ENCODE peak calls at places on chromosomes 4 and X, in four cellular contexts. H is BE2C, O is tibial artery, D is Panc1. Z is an unnamed sample.
A peak's percentile ranks its signal among the peaks of the same experiment; 100 is the strongest.

GRCh38 chrX:45447995-45448394 is 247.3 kb upstream of the DIPK2B start:
- DNase-seq in H (no peak), D (no peak), O (no peak), Z (no peak)

GRCh38 chrX:39149761-39150160 is 348.5 kb downstream of the MID1IP1 start:
- DNase-seq in O (peak; percentile 78), D (peak; percentile 12), H (peak; percentile 68), Z (peak; percentile 87)

GRCh38 chr4:142913461-142914030 is 67.4 kb upstream of the INPP4B start:
- DNase-seq in O (no peak), D (no peak), H (no peak), Z (no peak)

GRCh38 chr4:180766903-180767302 is 1476.3 kb upstream of the TENM3 start:
- DNase-seq in O (no peak), D (no peak), H (no peak), Z (no peak)

GRCh38 chr4:15526924-15527592 is 57.4 kb downstream of the CC2D2A start:
- DNase-seq in H (no peak), O (no peak), D (no peak), Z (no peak)

GRCh38 chr4:180951312-180951711 is 1291.9 kb upstream of the TENM3 start:
- DNase-seq in O (no peak), H (no peak), D (no peak), Z (no peak)

GRCh38 chrX:23312136-23312535 is 22.5 kb upstream of the PTCHD1 start:
- DNase-seq in D (no peak), H (no peak), O (no peak), Z (no peak)

GRCh38 chrX:46573896-46574336 is 351 bp downstream of the CHST7 start:
- DNase-seq in D (no peak), H (peak; percentile 47), O (peak; percentile 31), Z (peak; percentile 80)

GRCh38 chr4:186829740-186830449 is 106.2 kb upstream of the FAT1 start:
- DNase-seq in O (no peak), H (no peak), D (no peak), Z (no peak)

GRCh38 chr4:54229631-54230478 is 762 bp downstream of the PDGFRA start:
- DNase-seq in O (no peak), H (no peak), D (no peak), Z (no peak)

GRCh38 chr4:168777277-168777965 is 232.6 kb downstream of the CBR4 start:
- DNase-seq in H (no peak), D (no peak), O (no peak), Z (no peak)

GRCh38 chrX:153999359-154000037 is 20.2 kb downstream of the IRAK1 start:
- DNase-seq in D (no peak), H (no peak), O (no peak), Z (no peak)

GRCh38 chr4:6112606-6113290 is 87.6 kb downstream of the JAKMIP1 start:
- DNase-seq in O (no peak), D (no peak), H (no peak), Z (no peak)

GRCh38 chrX:56728321-56728720 is 722 bp upstream of the NBDY start:
- DNase-seq in O (no peak), D (no peak), H (no peak), Z (no peak)

GRCh38 chr4:87002682-87003043 is 67.9 kb downstream of the AFF1 start:
- DNase-seq in D (no peak), O (no peak), H (no peak), Z (no peak)
- H3K4me1 ChIP-seq in D (no peaks in the 10 kb centered on the region), O (peaks cover 18% of the 10 kb centered on the region), H (peaks cover 8% of the 10 kb centered on the region), Z (peaks cover 26% of the 10 kb centered on the region)

DNA sequence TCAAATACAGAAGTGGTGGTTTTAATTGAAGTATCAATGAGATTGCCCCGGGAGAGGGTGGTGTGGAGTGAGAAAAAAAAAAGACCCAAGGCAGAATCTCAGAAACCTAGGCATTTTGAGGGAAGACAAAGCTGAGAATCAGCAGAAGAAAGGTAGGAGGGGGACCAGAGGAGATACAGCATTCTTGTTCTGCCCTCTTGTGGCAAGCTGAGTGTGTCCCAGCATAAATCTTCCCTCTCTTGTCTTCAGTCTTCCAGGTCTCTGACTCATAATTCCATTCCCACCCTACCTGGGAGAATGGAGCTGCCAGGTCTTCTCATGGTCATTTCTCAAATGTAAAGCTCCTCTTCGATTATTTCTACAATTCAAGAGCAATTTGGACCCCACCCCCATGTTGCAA is 32.7 kb upstream of the MAGED1 start:
- DNase-seq in D (no peak), H (peak; percentile 11), O (no peak), Z (no peak)
- H3K9me3 ChIP-seq in D (peaks cover 22% of the 10 kb centered on the region), H (no peaks in the 10 kb centered on the region), O (no peaks in the 10 kb centered on the region), Z (no peaks in the 10 kb centered on the region)

GRCh38 chr4:153542835-153543234 is 76.7 kb downstream of the TMEM131L start:
- DNase-seq in D (no peak), O (no peak), H (no peak), Z (no peak)
- TF ChIP-seq CTCF in D (no peak), O (no peak), H (peak; percentile 33), Z (no peak)

GRCh38 chr4:77147400-77147782 is 9.6 kb upstream of the CCNG2 start:
- DNase-seq in O (no peak), D (no peak), H (no peak), Z (no peak)

GRCh38 chr4:77146426-77147399 is 10.3 kb upstream of the CCNG2 start:
- DNase-seq in H (no peak), D (no peak), O (no peak), Z (no peak)

GRCh38 chr4:77142642-77143020 is 14.4 kb upstream of the CCNG2 start:
- DNase-seq in D (no peak), O (no peak), H (no peak), Z (no peak)

GRCh38 chr4:77145806-77146425 is 11.1 kb upstream of the CCNG2 start:
- DNase-seq in O (no peak), H (no peak), D (no peak), Z (no peak)

DNA sequence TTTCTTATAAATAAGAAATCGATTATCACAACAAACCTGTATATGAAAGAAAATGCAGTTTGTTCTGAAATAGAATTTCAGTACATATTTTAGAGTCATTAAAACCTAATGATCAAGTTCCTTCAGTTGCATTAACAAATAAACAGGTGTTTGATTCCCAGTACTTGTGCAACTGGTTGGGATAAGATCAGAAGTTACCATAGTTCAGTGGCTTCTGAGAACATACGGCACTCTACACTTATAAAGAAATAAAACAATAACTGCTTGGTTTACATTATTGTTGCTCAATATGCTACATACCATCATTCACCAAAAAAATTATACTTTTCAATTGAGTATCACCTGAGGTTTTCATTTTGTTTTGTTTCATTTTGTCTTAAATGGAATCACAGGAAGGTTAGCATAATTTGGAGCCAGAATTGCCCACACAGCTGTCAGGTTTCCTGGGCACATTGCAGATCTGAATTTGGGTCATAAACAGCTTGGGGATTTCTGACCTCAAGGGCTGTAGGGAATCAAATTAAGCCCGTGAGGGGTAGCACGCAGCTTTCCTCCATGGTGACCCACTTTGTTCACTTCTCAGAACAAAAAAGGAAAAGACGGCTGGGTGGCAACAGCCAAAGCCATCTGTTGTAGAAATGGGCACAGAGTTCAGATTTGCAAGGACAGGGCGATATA is 14.9 kb upstream of the CCNG2 start:
- DNase-seq in H (no peak), D (no peak), O (no peak), Z (no peak)
- H3K4me1 ChIP-seq in H (no peaks in the 10 kb centered on the region), D (peaks cover 4% of the 10 kb centered on the region), O (peaks cover 4% of the 10 kb centered on the region), Z (no peaks in the 10 kb centered on the region)

GRCh38 chrX:100408643-100409315 is 1.3 kb downstream of the PCDH19 start:
- DNase-seq in H (no peak), O (no peak), D (no peak), Z (no peak)

GRCh38 chrX:100410083-100410590 is at the start of gene PCDH19:
- DNase-seq in D (no peak), O (no peak), H (peak; percentile 77), Z (peak; percentile 66)

GRCh38 chrX:100407147-100407783 is 2.8 kb downstream of the PCDH19 start:
- DNase-seq in D (no peak), O (no peak), H (no peak), Z (no peak)

GRCh38 chrX:100409316-100410082 is 574 bp downstream of the PCDH19 start:
- DNase-seq in D (no peak), O (no peak), H (no peak), Z (no peak)

DNA sequence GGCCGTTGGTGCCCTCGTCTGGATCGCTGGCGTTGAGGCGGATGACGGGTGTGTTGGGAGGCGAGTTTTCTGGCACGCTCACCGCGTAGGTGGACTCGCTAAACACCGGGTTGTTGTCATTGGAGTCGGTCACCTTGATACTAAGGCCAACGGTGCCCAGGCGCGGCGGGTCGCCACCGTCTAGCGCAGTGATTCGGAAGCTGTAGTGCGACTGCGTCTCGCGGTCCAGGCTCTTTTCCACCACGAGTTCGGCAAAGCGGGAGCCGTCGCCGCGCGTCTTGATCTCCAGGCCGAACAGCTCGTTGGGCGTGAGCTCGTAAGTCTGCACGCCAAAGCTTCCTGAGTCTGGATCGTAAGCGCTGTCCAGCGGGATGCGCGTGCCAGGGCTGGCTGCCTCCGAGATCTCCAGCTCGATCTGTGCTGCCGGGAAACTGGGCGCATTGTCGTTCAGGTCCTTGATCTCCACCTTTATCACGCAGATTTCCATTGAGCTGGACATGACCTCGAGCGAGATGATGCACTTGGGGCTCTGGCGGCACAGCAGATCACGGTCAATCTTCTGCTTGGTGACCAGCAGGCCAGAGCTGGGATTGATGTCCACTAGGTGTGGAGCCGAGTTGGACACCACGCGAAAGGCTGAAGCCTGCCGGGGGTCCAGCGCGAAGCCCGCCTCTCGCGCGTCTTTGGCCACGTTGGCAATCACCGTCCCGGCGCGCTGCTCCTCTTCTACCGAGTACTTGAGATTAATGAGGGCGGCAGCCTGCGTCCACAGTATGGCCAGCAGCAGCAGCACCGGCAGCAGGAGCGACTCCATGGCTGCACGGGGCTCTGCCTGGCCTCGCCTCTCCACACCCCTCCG is 2.1 kb downstream of the PCDH19 start:
- DNase-seq in H (no peak), D (no peak), O (no peak), Z (no peak)
- H3K9me3 ChIP-seq in H (no peaks in the 10 kb centered on the region), D (no peaks in the 10 kb centered on the region), O (no peaks in the 10 kb centered on the region), Z (no peaks in the 10 kb centered on the region)

GRCh38 chr4:154559141-154559841 is 3.5 kb upstream of the FGB start:
- DNase-seq in O (no peak), H (peak; percentile 18), D (peak; percentile 24), Z (no peak)
- TF ChIP-seq CTCF in O (no peak), H (peak; percentile 77), D (peak; percentile 65), Z (peak; percentile 51)

GRCh38 chr4:2866160-2866861 is 22.7 kb downstream of the ADD1 start:
- DNase-seq in O (no peak), H (no peak), D (no peak), Z (no peak)
- H3K4me1 ChIP-seq in O (peaks cover 82% of the 10 kb centered on the region), H (peaks cover 33% of the 10 kb centered on the region), D (peaks cover 16% of the 10 kb centered on the region), Z (peaks cover 91% of the 10 kb centered on the region)

GRCh38 chr4:97457253-97457652 is 686.0 kb downstream of the STPG2 start:
- DNase-seq in H (no peak), D (no peak), O (no peak), Z (no peak)
- H3K9me3 ChIP-seq in H (no peaks in the 10 kb centered on the region), D (no peaks in the 10 kb centered on the region), O (peaks cover 4% of the 10 kb centered on the region), Z (no peaks in the 10 kb centered on the region)

GRCh38 chrX:126456136-126456535 is 96.5 kb downstream of the DCAF12L1 start:
- DNase-seq in O (no peak), D (no peak), H (no peak), Z (no peak)
- TF ChIP-seq CTCF in O (no peak), D (no peak), H (no peak), Z (no peak)